ENCODE peak calls at places on chromosomes 3 and 15, in nine cellular contexts. One of them, this sample, is unnamed.

GRCh38 chr15:29233566-29233965 is 36.1 kb downstream of the NSMCE3 start:
- DNase-seq in ovary: no peak
- DNase-seq in cardiac fibroblast: no peak
- DNase-seq in endothelial cell: no peak
- DNase-seq in activated B cell treated with CpG ODN at 0.5 μM for 24 hours: no peak
- DNase-seq in fibroblast of lung: peak; percentile 5
- DNase-seq in Caco-2: no peak
- DNase-seq in GM20000: no peak
- DNase-seq in K562: no peak
- DNase-seq in this sample: no peak

GRCh38 chr3:165193392-165194268 is 2.6 kb downstream of the SLITRK3 start:
- DNase-seq in GM20000: no peak
- DNase-seq in endothelial cell: no peak
- DNase-seq in fibroblast of lung: no peak
- DNase-seq in activated B cell treated with CpG ODN at 0.5 μM for 24 hours: no peak
- DNase-seq in K562: no peak
- DNase-seq in Caco-2: no peak
- DNase-seq in cardiac fibroblast: no peak
- DNase-seq in ovary: no peak
- DNase-seq in this sample: no peak

GRCh38 chr15:46644493-46645481 is 1010.0 kb downstream of the SQOR start:
- DNase-seq in GM20000: no peak
- DNase-seq in K562: no peak
- DNase-seq in activated B cell treated with CpG ODN at 0.5 μM for 24 hours: no peak
- DNase-seq in ovary: no peak
- DNase-seq in cardiac fibroblast: no peak
- DNase-seq in endothelial cell: no peak
- DNase-seq in Caco-2: no peak
- DNase-seq in fibroblast of lung: no peak
- DNase-seq in this sample: no peak

GRCh38 chr3:147354621-147355020 is 51.7 kb downstream of the ZIC4 start:
- DNase-seq in Caco-2: no peak
- DNase-seq in endothelial cell: no peak
- DNase-seq in cardiac fibroblast: no peak
- DNase-seq in fibroblast of lung: no peak
- DNase-seq in activated B cell treated with CpG ODN at 0.5 μM for 24 hours: no peak
- DNase-seq in GM20000: no peak
- DNase-seq in ovary: no peak
- DNase-seq in K562: no peak
- DNase-seq in this sample: peak; percentile 25

GRCh38 chr3:168459229-168459784 is 363.6 kb upstream of the GOLIM4 start:
- DNase-seq in fibroblast of lung: peak; percentile 43
- DNase-seq in activated B cell treated with CpG ODN at 0.5 μM for 24 hours: no peak
- DNase-seq in cardiac fibroblast: no peak
- DNase-seq in Caco-2: no peak
- DNase-seq in GM20000: no peak
- DNase-seq in K562: no peak
- DNase-seq in endothelial cell: no peak
- DNase-seq in ovary: no peak
- DNase-seq in this sample: no peak

GRCh38 chr15:89377842-89378698 is 43.4 kb upstream of the POLG start:
- DNase-seq in ovary: no peak
- DNase-seq in K562: no peak
- DNase-seq in Caco-2: no peak
- DNase-seq in GM20000: peak; percentile 32
- DNase-seq in fibroblast of lung: no peak
- DNase-seq in activated B cell treated with CpG ODN at 0.5 μM for 24 hours: no peak
- DNase-seq in endothelial cell: no peak
- DNase-seq in cardiac fibroblast: no peak
- DNase-seq in this sample: peak; percentile 35

GRCh38 chr15:89090791-89091666 is 2.8 kb downstream of the ABHD2 start:
- DNase-seq in fibroblast of lung: peak; percentile 87
- DNase-seq in endothelial cell: no peak
- DNase-seq in K562: no peak
- DNase-seq in Caco-2: no peak
- DNase-seq in activated B cell treated with CpG ODN at 0.5 μM for 24 hours: peak; percentile 23
- DNase-seq in cardiac fibroblast: peak; percentile 89
- DNase-seq in ovary: no peak
- DNase-seq in GM20000: peak; percentile 24
- DNase-seq in this sample: peak; percentile 68

GRCh38 chr15:68789921-68790575 is 30.6 kb downstream of the ANP32A start:
- DNase-seq in ovary: no peak
- DNase-seq in activated B cell treated with CpG ODN at 0.5 μM for 24 hours: no peak
- DNase-seq in Caco-2: no peak
- DNase-seq in endothelial cell: peak; percentile 41
- DNase-seq in cardiac fibroblast: peak; percentile 50
- DNase-seq in GM20000: no peak
- DNase-seq in K562: no peak
- DNase-seq in fibroblast of lung: peak; percentile 77
- DNase-seq in this sample: no peak

GRCh38 chr15:40028853-40029252 is 10.1 kb downstream of the SRP14 start:
- DNase-seq in cardiac fibroblast: no peak
- DNase-seq in GM20000: no peak
- DNase-seq in Caco-2: no peak
- DNase-seq in K562: no peak
- DNase-seq in ovary: no peak
- DNase-seq in fibroblast of lung: no peak
- DNase-seq in endothelial cell: no peak
- DNase-seq in activated B cell treated with CpG ODN at 0.5 μM for 24 hours: no peak
- DNase-seq in this sample: no peak

GRCh38 chr3:5022966-5023776 is 43.9 kb downstream of the BHLHE40 start:
- DNase-seq in activated B cell treated with CpG ODN at 0.5 μM for 24 hours: no peak
- DNase-seq in fibroblast of lung: peak; percentile 100
- DNase-seq in Caco-2: peak; percentile 88
- DNase-seq in K562: peak; percentile 89
- DNase-seq in GM20000: no peak
- DNase-seq in ovary: peak; percentile 78
- DNase-seq in cardiac fibroblast: peak; percentile 93
- DNase-seq in endothelial cell: no peak
- DNase-seq in this sample: peak; percentile 89

DNA sequence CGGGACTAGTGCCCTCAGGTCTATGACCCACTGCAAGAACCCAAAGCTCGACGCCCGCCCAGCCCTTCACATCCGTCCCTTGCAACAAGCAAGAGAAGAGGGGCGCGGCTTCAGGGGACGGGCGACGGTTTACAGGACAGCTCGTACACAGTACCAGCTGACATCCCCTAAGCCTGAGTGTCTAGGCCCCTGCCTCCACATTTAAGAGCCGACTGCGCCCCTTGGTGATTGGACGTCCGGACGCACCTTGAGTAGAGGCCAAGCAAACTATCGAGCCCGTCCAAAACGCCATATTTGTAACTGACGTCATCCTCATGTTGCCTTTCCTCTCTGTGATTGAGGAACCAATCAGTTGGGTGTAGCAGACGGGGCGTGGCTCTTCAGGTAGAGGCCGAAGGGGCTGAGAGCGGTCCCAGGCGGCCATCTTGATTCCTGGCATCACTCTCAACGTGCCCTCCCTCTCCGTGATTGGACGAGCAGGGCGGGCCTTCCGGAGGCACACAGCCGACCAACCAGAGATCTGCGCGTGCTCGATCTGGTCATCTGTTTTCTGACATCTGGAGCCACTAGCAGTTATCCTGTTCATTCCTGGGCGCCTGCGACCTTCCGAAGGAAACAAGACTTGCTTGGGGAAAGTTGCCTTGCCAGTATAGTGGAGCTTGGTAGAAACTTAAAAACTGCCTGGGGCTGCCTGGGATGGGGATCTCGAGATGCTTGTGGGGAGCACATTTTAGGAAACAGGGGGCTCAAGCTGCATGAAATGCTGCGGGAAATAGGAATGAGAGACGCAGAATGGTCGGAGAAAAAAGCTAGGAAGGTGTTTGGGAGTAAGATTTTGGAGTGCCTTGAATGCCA is 4.0 kb upstream of the RPL14 start:
- DNase-seq in endothelial cell: peak; percentile 95
- DNase-seq in GM20000: peak; percentile 95
- DNase-seq in cardiac fibroblast: peak; percentile 99
- DNase-seq in K562: peak; percentile 99
- DNase-seq in ovary: peak; percentile 97
- DNase-seq in Caco-2: peak; percentile 98
- DNase-seq in activated B cell treated with CpG ODN at 0.5 μM for 24 hours: peak; percentile 81
- DNase-seq in fibroblast of lung: peak; percentile 99
- DNase-seq in this sample: peak; percentile 95
- TF ChIP-seq CTCF in endothelial cell: no peak
- TF ChIP-seq CTCF in GM20000: no peak
- TF ChIP-seq CTCF in cardiac fibroblast: no peak
- TF ChIP-seq CTCF in K562: peak; percentile 9
- TF ChIP-seq CTCF in ovary: no peak
- TF ChIP-seq CTCF in Caco-2: no peak
- TF ChIP-seq CTCF in activated B cell treated with CpG ODN at 0.5 μM for 24 hours: no peak
- TF ChIP-seq CTCF in fibroblast of lung: no peak
- TF ChIP-seq CTCF in this sample: no peak

GRCh38 chr15:65434201-65434600 is 11.5 kb upstream of the IGDCC4 start:
- DNase-seq in K562: no peak
- DNase-seq in GM20000: no peak
- DNase-seq in activated B cell treated with CpG ODN at 0.5 μM for 24 hours: no peak
- DNase-seq in Caco-2: no peak
- DNase-seq in cardiac fibroblast: no peak
- DNase-seq in endothelial cell: no peak
- DNase-seq in ovary: no peak
- DNase-seq in fibroblast of lung: no peak
- DNase-seq in this sample: no peak
- TF ChIP-seq CTCF in K562: no peak
- TF ChIP-seq CTCF in GM20000: no peak
- TF ChIP-seq CTCF in activated B cell treated with CpG ODN at 0.5 μM for 24 hours: no peak
- TF ChIP-seq CTCF in Caco-2: no peak
- TF ChIP-seq CTCF in cardiac fibroblast: no peak
- TF ChIP-seq CTCF in endothelial cell: no peak
- TF ChIP-seq CTCF in ovary: no peak
- TF ChIP-seq CTCF in fibroblast of lung: no peak
- TF ChIP-seq CTCF in this sample: no peak

GRCh38 chr3:6862880-6863195 is 1.9 kb downstream of the GRM7 start:
- DNase-seq in K562: no peak
- DNase-seq in Caco-2: no peak
- DNase-seq in activated B cell treated with CpG ODN at 0.5 μM for 24 hours: no peak
- DNase-seq in ovary: no peak
- DNase-seq in GM20000: no peak
- DNase-seq in fibroblast of lung: no peak
- DNase-seq in cardiac fibroblast: no peak
- DNase-seq in endothelial cell: no peak
- DNase-seq in this sample: no peak

GRCh38 chr3:6861989-6862879 is 1.3 kb downstream of the GRM7 start:
- DNase-seq in fibroblast of lung: no peak
- DNase-seq in activated B cell treated with CpG ODN at 0.5 μM for 24 hours: no peak
- DNase-seq in K562: no peak
- DNase-seq in ovary: no peak
- DNase-seq in endothelial cell: no peak
- DNase-seq in Caco-2: no peak
- DNase-seq in GM20000: peak; percentile 22
- DNase-seq in cardiac fibroblast: no peak
- DNase-seq in this sample: no peak

GRCh38 chr3:6861331-6861988 is 545 bp downstream of the GRM7 start:
- DNase-seq in fibroblast of lung: peak; percentile 45
- DNase-seq in GM20000: peak; percentile 22
- DNase-seq in cardiac fibroblast: no peak
- DNase-seq in ovary: no peak
- DNase-seq in K562: no peak
- DNase-seq in Caco-2: no peak
- DNase-seq in endothelial cell: no peak
- DNase-seq in activated B cell treated with CpG ODN at 0.5 μM for 24 hours: no peak
- DNase-seq in this sample: no peak

GRCh38 chr3:6867269-6867668 is 6.4 kb downstream of the GRM7 start:
- DNase-seq in GM20000: no peak
- DNase-seq in activated B cell treated with CpG ODN at 0.5 μM for 24 hours: no peak
- DNase-seq in cardiac fibroblast: no peak
- DNase-seq in endothelial cell: no peak
- DNase-seq in ovary: no peak
- DNase-seq in fibroblast of lung: no peak
- DNase-seq in K562: no peak
- DNase-seq in Caco-2: no peak
- DNase-seq in this sample: no peak
- TF ChIP-seq CTCF in GM20000: no peak
- TF ChIP-seq CTCF in activated B cell treated with CpG ODN at 0.5 μM for 24 hours: no peak
- TF ChIP-seq CTCF in cardiac fibroblast: no peak
- TF ChIP-seq CTCF in endothelial cell: no peak
- TF ChIP-seq CTCF in ovary: no peak
- TF ChIP-seq CTCF in fibroblast of lung: no peak
- TF ChIP-seq CTCF in K562: no peak
- TF ChIP-seq CTCF in Caco-2: no peak
- TF ChIP-seq CTCF in this sample: no peak

DNA sequence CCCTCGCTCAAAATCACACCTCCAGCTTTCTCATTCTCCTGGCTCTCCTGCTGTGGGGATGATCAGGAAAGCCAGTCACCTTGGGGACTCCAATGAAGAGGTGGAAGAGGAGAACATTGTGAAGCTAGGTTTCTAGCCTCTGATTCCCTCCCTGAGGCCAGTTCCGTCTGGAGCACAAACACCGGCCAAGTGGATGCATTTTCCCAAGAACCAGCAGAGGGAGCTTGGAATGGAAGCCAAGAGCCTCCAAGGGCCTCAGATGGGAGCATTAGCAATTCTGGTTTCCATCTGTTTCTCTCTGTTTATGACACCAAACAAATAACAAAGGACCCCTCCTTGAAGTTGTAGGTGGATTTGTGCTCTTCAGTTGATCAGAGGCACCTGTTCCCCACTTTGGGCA is 40.6 kb upstream of the NMNAT3 start:
- DNase-seq in K562: peak; percentile 11
- DNase-seq in Caco-2: peak; percentile 60
- DNase-seq in activated B cell treated with CpG ODN at 0.5 μM for 24 hours: no peak
- DNase-seq in fibroblast of lung: peak; percentile 47
- DNase-seq in GM20000: no peak
- DNase-seq in cardiac fibroblast: peak; percentile 53
- DNase-seq in ovary: peak; percentile 73
- DNase-seq in endothelial cell: peak; percentile 67
- DNase-seq in this sample: peak; percentile 57
- TF ChIP-seq CTCF in K562: peak; percentile 56
- TF ChIP-seq CTCF in Caco-2: peak; percentile 49
- TF ChIP-seq CTCF in activated B cell treated with CpG ODN at 0.5 μM for 24 hours: no peak
- TF ChIP-seq CTCF in fibroblast of lung: peak; percentile 68
- TF ChIP-seq CTCF in GM20000: no peak
- TF ChIP-seq CTCF in cardiac fibroblast: peak; percentile 62
- TF ChIP-seq CTCF in ovary: peak; percentile 65
- TF ChIP-seq CTCF in endothelial cell: peak; percentile 62
- TF ChIP-seq CTCF in this sample: peak; percentile 62

GRCh38 chr3:157754415-157754814 is 251.2 kb upstream of the VEPH1 start:
- DNase-seq in fibroblast of lung: no peak
- DNase-seq in activated B cell treated with CpG ODN at 0.5 μM for 24 hours: no peak
- DNase-seq in K562: no peak
- DNase-seq in cardiac fibroblast: no peak
- DNase-seq in GM20000: no peak
- DNase-seq in ovary: no peak
- DNase-seq in endothelial cell: no peak
- DNase-seq in Caco-2: no peak
- DNase-seq in this sample: no peak

GRCh38 chr3:157753753-157754152 is 250.5 kb upstream of the VEPH1 start:
- DNase-seq in GM20000: no peak
- DNase-seq in ovary: no peak
- DNase-seq in K562: no peak
- DNase-seq in cardiac fibroblast: no peak
- DNase-seq in fibroblast of lung: no peak
- DNase-seq in activated B cell treated with CpG ODN at 0.5 μM for 24 hours: no peak
- DNase-seq in Caco-2: no peak
- DNase-seq in endothelial cell: no peak
- DNase-seq in this sample: no peak

GRCh38 chr3:157752952-157753351 is 249.7 kb upstream of the VEPH1 start:
- DNase-seq in ovary: no peak
- DNase-seq in GM20000: no peak
- DNase-seq in fibroblast of lung: no peak
- DNase-seq in activated B cell treated with CpG ODN at 0.5 μM for 24 hours: no peak
- DNase-seq in cardiac fibroblast: no peak
- DNase-seq in K562: no peak
- DNase-seq in endothelial cell: no peak
- DNase-seq in Caco-2: no peak
- DNase-seq in this sample: no peak

GRCh38 chr3:157755254-157755653 is 252.0 kb upstream of the VEPH1 start:
- DNase-seq in K562: no peak
- DNase-seq in cardiac fibroblast: peak; percentile 3
- DNase-seq in endothelial cell: no peak
- DNase-seq in fibroblast of lung: no peak
- DNase-seq in activated B cell treated with CpG ODN at 0.5 μM for 24 hours: no peak
- DNase-seq in GM20000: no peak
- DNase-seq in ovary: no peak
- DNase-seq in Caco-2: no peak
- DNase-seq in this sample: no peak
- TF ChIP-seq CTCF in K562: no peak
- TF ChIP-seq CTCF in cardiac fibroblast: peak; percentile 20
- TF ChIP-seq CTCF in endothelial cell: peak; percentile 47
- TF ChIP-seq CTCF in fibroblast of lung: peak; percentile 9
- TF ChIP-seq CTCF in activated B cell treated with CpG ODN at 0.5 μM for 24 hours: no peak
- TF ChIP-seq CTCF in GM20000: no peak
- TF ChIP-seq CTCF in ovary: no peak
- TF ChIP-seq CTCF in Caco-2: no peak
- TF ChIP-seq CTCF in this sample: peak; percentile 29

This sample was measured in Calu3.